ENCODE peak calls at places on chromosomes 6 and 20, in four cellular contexts. B, V, T and P are unnamed samples.

GRCh38 chr6:16781348-16782169 is 20.3 kb upstream of the ATXN1 start:
- DNase-seq in B (no peak), T (no peak), V (no peak), P (no peak)

GRCh38 chr6:73505142-73505541 is 15.7 kb downstream of the EEF1A1 start:
- DNase-seq in B (no peak), T (no peak), V (no peak), P (no peak)

GRCh38 chr20:5544175-5544574 is 206.0 kb upstream of the SHLD1 start:
- DNase-seq in V (no peak), B (no peak), T (no peak), P (no peak)

GRCh38 chr6:350371-350770 is 41.2 kb upstream of the IRF4 start:
- DNase-seq in B (no peak), T (no peak), V (no peak), P (no peak)

GRCh38 chr20:20085071-20085470 is 32.7 kb downstream of the CFAP61 start:
- DNase-seq in T (no peak), B (no peak), V (no peak), P (no peak)

GRCh38 chr20:64105846-64106434 is 1.4 kb downstream of the NPBWR2 start:
- DNase-seq in T (no peak), V (no peak), B (no peak), P (no peak)

GRCh38 chr6:12939314-12939713 is 222.7 kb downstream of the PHACTR1 start:
- DNase-seq in B (no peak), T (no peak), V (peak; percentile 16), P (no peak)

GRCh38 chr6:38068854-38069253 is 249.3 kb downstream of the ZFAND3 start:
- DNase-seq in V (peak; percentile 34), T (no peak), B (no peak), P (no peak)

GRCh38 chr6:115838763-115839401 is 221.8 kb downstream of the FRK start:
- DNase-seq in T (peak; percentile 20), B (peak; percentile 47), V (peak; percentile 36), P (peak; percentile 61)

GRCh38 chr20:58603656-58604184 is 47.4 kb upstream of the STX16 start:
- DNase-seq in T (peak; percentile 20), B (no peak), V (peak; percentile 46), P (no peak)

GRCh38 chr20:61353261-61353995 is 101.4 kb downstream of the CDH4 start:
- DNase-seq in V (peak; percentile 10), B (no peak), T (no peak), P (no peak)

GRCh38 chr6:32087574-32088486 is 21.3 kb downstream of the TNXB start:
- DNase-seq in T (peak; percentile 49), B (peak; percentile 86), V (peak; percentile 83), P (peak; percentile 95)

GRCh38 chr6:108200631-108201030 is 34.8 kb downstream of the NR2E1 start:
- DNase-seq in V (no peak), B (no peak), T (peak; percentile 7), P (peak; percentile 66)

GRCh38 chr20:48776306-48776705 is 51.5 kb downstream of the PREX1 start:
- DNase-seq in T (peak; percentile 84), V (peak; percentile 89), B (no peak), P (no peak)

GRCh38 chr6:99492137-99492536 is 23.1 kb downstream of the USP45 start:
- DNase-seq in B (no peak), T (no peak), V (no peak), P (no peak)

GRCh38 chr6:56693988-56694387 is 51.3 kb upstream of the DST start:
- DNase-seq in V (no peak), T (no peak), B (no peak), P (no peak)

GRCh38 chr6:56693246-56693607 is 50.5 kb upstream of the DST start:
- DNase-seq in B (no peak), T (peak; percentile 79), V (peak; percentile 93), P (peak; percentile 65)

GRCh38 chr6:56695702-56696101 is 53.0 kb upstream of the DST start:
- DNase-seq in B (no peak), T (no peak), V (peak; percentile 46), P (no peak)

GRCh38 chr6:56699066-56699654 is 56.5 kb upstream of the DST start:
- DNase-seq in T (no peak), B (no peak), V (peak; percentile 63), P (no peak)
- TF ChIP-seq CTCF in T (peak; percentile 23), B (peak; percentile 20), V (peak; percentile 33), P (no peak)

GRCh38 chr6:131597448-131597847 is 24.4 kb downstream of the ARG1 start:
- DNase-seq in V (peak; percentile 5), T (no peak), B (no peak), P (no peak)
- TF ChIP-seq CTCF in V (peak; percentile 32), T (peak; percentile 31), B (no peak), P (peak; percentile 35)

DNA sequence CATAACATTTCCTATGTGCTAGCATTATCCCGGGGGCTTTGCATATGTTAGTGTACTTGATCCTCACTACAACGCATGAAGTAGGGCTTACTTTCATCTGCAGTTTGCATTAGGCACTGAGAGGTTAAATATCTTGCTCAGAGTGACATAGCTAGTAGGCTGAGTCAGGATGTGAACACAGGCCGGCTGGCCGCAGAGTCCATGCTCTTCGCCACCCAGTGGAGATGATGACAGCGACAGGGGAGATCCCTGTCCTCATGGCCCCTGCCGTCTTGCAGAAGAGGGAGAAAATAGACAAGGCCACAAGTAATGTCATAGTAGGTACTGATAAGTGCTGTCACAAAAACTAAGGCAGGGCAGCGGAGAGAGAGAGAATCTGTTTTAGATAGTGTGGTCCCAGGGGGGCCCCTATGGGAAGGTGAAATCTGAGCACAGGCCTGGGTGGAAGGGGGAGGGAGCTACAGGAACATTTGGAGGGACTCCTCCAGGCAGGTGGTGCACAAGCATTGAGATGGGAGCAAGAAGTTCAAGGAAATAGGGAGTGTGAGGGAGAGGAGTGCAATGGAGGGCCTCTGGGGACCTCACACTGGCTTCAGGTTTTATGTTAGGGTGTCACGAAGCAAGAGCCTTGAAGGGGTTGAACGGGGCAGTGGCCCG is 46.8 kb downstream of the LYRM4 start:
- DNase-seq in V (peak; percentile 75), B (no peak), T (peak; percentile 75), P (no peak)
- TF ChIP-seq CTCF in V (peak; percentile 57), B (no peak), T (peak; percentile 72), P (no peak)

DNA sequence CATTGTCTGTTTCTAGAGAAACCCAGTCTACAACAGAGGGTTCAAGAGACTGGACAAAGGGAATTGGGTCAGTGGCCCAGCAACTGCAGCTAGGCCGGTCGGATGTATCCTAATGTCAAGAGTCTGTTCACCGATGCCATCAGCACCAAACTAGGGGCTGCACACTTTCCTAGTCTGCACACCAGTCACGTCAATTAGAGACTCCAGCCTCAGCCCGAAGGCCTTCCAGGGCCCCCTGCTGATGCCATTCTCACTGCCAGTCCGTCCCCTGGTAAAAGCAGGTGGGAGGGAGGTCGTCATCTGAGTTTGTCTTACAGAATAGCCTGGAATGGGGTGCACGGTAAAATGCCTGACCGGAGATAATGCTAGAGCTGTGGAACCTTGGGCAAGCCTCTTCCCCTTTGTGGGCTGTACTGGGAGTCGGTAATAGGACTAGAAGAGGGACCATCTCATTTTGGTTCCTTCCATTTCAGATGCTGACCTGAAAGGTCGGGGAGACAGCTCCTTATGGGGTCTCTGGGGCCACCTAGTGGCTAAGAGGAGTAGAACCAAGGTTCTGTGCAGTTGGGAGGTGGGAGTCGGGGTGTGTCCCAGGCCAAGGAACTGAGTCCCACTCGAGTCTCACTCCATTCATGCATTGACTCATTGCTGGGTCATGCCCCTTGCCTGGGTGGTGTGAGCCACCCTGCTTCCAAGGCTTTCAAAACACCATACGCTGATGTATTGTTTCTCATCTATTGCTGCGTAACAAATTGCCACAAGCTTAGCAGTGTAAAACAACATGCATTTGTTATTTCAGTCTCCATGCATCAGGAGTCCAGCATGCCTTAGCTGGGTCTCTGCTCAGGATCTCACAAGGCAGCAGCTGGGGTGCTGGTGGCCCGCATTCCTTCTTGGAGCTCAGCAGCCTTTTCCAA is 5.1 kb downstream of the SOX12 start:
- DNase-seq in B (peak; percentile 53), T (peak; percentile 52), V (peak; percentile 80), P (peak; percentile 36)
- TF ChIP-seq CTCF in B (peak; percentile 81), T (peak; percentile 94), V (peak; percentile 91), P (peak; percentile 53)